ENCODE peak calls at places on chromosomes 12 and 14, in four cellular contexts. B, C, D and N are unnamed samples.

GRCh38 chr12:50302686-50303085 is 19.4 kb upstream of the LIMA1 start:
- DNase-seq in B (no peak), D (no peak), C (no peak), N (no peak)

GRCh38 chr12:113768850-113769249 is 197.3 kb downstream of the RBM19 start:
- DNase-seq in B (no peak), C (no peak), D (no peak), N (no peak)

GRCh38 chr14:70779667-70780066 is 29.6 kb downstream of the MAP3K9 start:
- DNase-seq in B (no peak), D (no peak), C (no peak), N (no peak)

GRCh38 chr14:95356245-95356850 is 36.6 kb upstream of the CLMN start:
- DNase-seq in D (no peak), B (no peak), C (no peak), N (no peak)

GRCh38 chr14:52069617-52070431 is 965 bp upstream of the NID2 start:
- DNase-seq in B (no peak), C (peak), D (no peak), N (peak)

GRCh38 chr12:79415754-79416435 is 274.9 kb downstream of the PAWR start:
- DNase-seq in B (no peak), D (no peak), C (no peak), N (no peak)

GRCh38 chr14:104291123-104292000 is 153.0 kb downstream of the KIF26A start:
- DNase-seq in B (peak), C (no peak), D (no peak), N (no peak)

GRCh38 chr12:109739747-109740693 is 26.4 kb downstream of the FAM222A start:
- DNase-seq in D (no peak), B (no peak), C (peak), N (no peak)

GRCh38 chr14:81625343-81625742 is 91.7 kb upstream of the SEL1L start:
- DNase-seq in B (peak), D (no peak), C (peak), N (no peak)

GRCh38 chr14:96145116-96145864 is 59.3 kb upstream of the BDKRB2 start:
- DNase-seq in D (no peak), C (no peak), B (no peak), N (no peak)

GRCh38 chr12:93767524-93767863 is 90.3 kb downstream of the CRADD start:
- DNase-seq in C (no peak), B (no peak), D (no peak), N (no peak)

GRCh38 chr12:110001596-110001995 is 2.4 kb downstream of the ANKRD13A start:
- DNase-seq in B (no peak), C (no peak), D (no peak), N (no peak)

GRCh38 chr12:27463826-27464554 is 17.5 kb downstream of the SMCO2 start:
- DNase-seq in D (no peak), C (no peak), B (no peak), N (no peak)

GRCh38 chr14:53227154-53227718 is 74.1 kb upstream of the DDHD1 start:
- DNase-seq in D (no peak), C (no peak), B (no peak), N (no peak)

GRCh38 chr12:129119537-129119936 is 266.3 kb downstream of the GLT1D1 start:
- DNase-seq in D (no peak), B (no peak), C (no peak), N (no peak)

GRCh38 chr14:91367173-91368171 is 50.1 kb downstream of the CCDC88C start:
- DNase-seq in B (no peak), C (no peak), D (peak), N (peak)

GRCh38 chr14:94124582-94125377 is 4.6 kb downstream of the IFI27L2 start:
- DNase-seq in D (no peak), B (no peak), C (no peak), N (no peak)

GRCh38 chr14:54087376-54087775 is 130.8 kb upstream of the BMP4 start:
- DNase-seq in B (peak), D (no peak), C (no peak), N (no peak)